ENCODE peak calls at places on chromosomes 16 and 17, in six cellular contexts. T, W, E, Q, O and U are unnamed samples.

GRCh38 chr16:86452451-86452850 is 57.9 kb upstream of the FOXF1 start:
- DNase-seq in T (no peak), W (no peak), E (no peak), Q (no peak), O (no peak), U (no peak)

GRCh38 chr17:48095611-48096010 is 5.7 kb downstream of the CBX1 start:
- DNase-seq in T (no peak), W (no peak), E (no peak), Q (no peak), O (no peak), U (no peak)

GRCh38 chr16:85390511-85391174 is 222.5 kb upstream of the GSE1 start:
- DNase-seq in T (peak), W (no peak), E (peak), Q (no peak), O (no peak), U (peak)

GRCh38 chr16:11117576-11118211 is 138.3 kb downstream of the SOCS1 start:
- DNase-seq in T (no peak), W (no peak), E (no peak), Q (no peak), O (no peak), U (no peak)

GRCh38 chr17:16273499-16273898 is 56.5 kb downstream of the PIGL start:
- DNase-seq in T (no peak), W (no peak), E (no peak), Q (no peak), O (no peak), U (no peak)

GRCh38 chr17:236641-237405 is 55.4 kb upstream of the DOC2B start:
- DNase-seq in T (no peak), W (no peak), E (no peak), Q (no peak), O (no peak), U (no peak)

GRCh38 chr17:82216301-82217119 is 3.9 kb upstream of the CCDC57 start:
- DNase-seq in T (no peak), W (peak), E (no peak), Q (no peak), O (peak), U (peak)

GRCh38 chr17:1315891-1316403 is 36.5 kb downstream of the TRARG1 start:
- DNase-seq in T (no peak), W (no peak), E (no peak), Q (no peak), O (no peak), U (peak)

GRCh38 chr16:2535644-2536021 is 2.2 kb upstream of the PDPK1 start:
- DNase-seq in T (peak), W (no peak), E (no peak), Q (no peak), O (peak), U (no peak)

GRCh38 chr16:27920391-27920891 is 143.1 kb downstream of the GSG1L start:
- DNase-seq in T (no peak), W (no peak), E (peak), Q (peak), O (no peak), U (no peak)

GRCh38 chr16:23256440-23256839 is 45.7 kb upstream of the SCNN1B start:
- DNase-seq in T (no peak), W (no peak), E (no peak), Q (no peak), O (no peak), U (no peak)

GRCh38 chr17:71870546-71870862 is 250.3 kb upstream of the SOX9 start:
- DNase-seq in T (no peak), W (no peak), E (no peak), Q (no peak), O (no peak), U (no peak)

GRCh38 chr16:6375471-6376075 is 957.1 kb upstream of the RBFOX1 start:
- DNase-seq in T (no peak), W (no peak), E (no peak), Q (no peak), O (no peak), U (no peak)

GRCh38 chr16:49350265-49351103 is 23.1 kb upstream of the C16orf78 start:
- DNase-seq in T (peak), W (peak), E (peak), Q (peak), O (peak), U (peak)

GRCh38 chr16:60902114-60902513 is 1134.1 kb downstream of the CDH8 start:
- DNase-seq in T (no peak), W (no peak), E (no peak), Q (no peak), O (no peak), U (no peak)